ENCODE peak calls at places on chromosome 11, in eight cellular contexts. One of them, this sample, is unnamed.

GRCh38 chr11:34730544-34731295 is 109.8 kb downstream of the EHF start:
- DNase-seq in nephron progenitor cell: no peak
- DNase-seq in tibial nerve: no peak
- DNase-seq in HFFc6: no peak
- DNase-seq in progenitor cell of endocrine pancreas: no peak
- DNase-seq in GM13977: no peak
- DNase-seq in H9: no peak
- DNase-seq in B cell: no peak
- DNase-seq in this sample: no peak

GRCh38 chr11:62140302-62141110 is 16.7 kb downstream of the INCENP start:
- DNase-seq in nephron progenitor cell: no peak
- DNase-seq in tibial nerve: no peak
- DNase-seq in HFFc6: no peak
- DNase-seq in progenitor cell of endocrine pancreas: peak; percentile 8
- DNase-seq in GM13977: no peak
- DNase-seq in H9: peak; percentile 23
- DNase-seq in B cell: no peak
- DNase-seq in this sample: no peak

GRCh38 chr11:63673579-63673978 is 2.4 kb upstream of the ATL3 start:
- DNase-seq in nephron progenitor cell: no peak
- DNase-seq in tibial nerve: no peak
- DNase-seq in HFFc6: peak; percentile 25
- DNase-seq in progenitor cell of endocrine pancreas: no peak
- DNase-seq in GM13977: no peak
- DNase-seq in H9: no peak
- DNase-seq in B cell: no peak
- DNase-seq in this sample: no peak

GRCh38 chr11:112958670-112959069 is 2.5 kb upstream of the NCAM1 start:
- DNase-seq in nephron progenitor cell: no peak
- DNase-seq in tibial nerve: no peak
- DNase-seq in HFFc6: peak; percentile 9
- DNase-seq in progenitor cell of endocrine pancreas: no peak
- DNase-seq in GM13977: no peak
- DNase-seq in H9: no peak
- DNase-seq in B cell: no peak
- DNase-seq in this sample: no peak

GRCh38 chr11:20839231-20839630 is 169.8 kb downstream of the NELL1 start:
- DNase-seq in nephron progenitor cell: no peak
- DNase-seq in tibial nerve: no peak
- DNase-seq in HFFc6: no peak
- DNase-seq in progenitor cell of endocrine pancreas: no peak
- DNase-seq in GM13977: no peak
- DNase-seq in H9: no peak
- DNase-seq in B cell: no peak
- DNase-seq in this sample: no peak

GRCh38 chr11:109071712-109072524 is 350.1 kb upstream of the C11orf87 start:
- DNase-seq in nephron progenitor cell: no peak
- DNase-seq in tibial nerve: peak; percentile 29
- DNase-seq in HFFc6: no peak
- DNase-seq in progenitor cell of endocrine pancreas: no peak
- DNase-seq in GM13977: no peak
- DNase-seq in H9: no peak
- DNase-seq in B cell: no peak
- DNase-seq in this sample: peak; percentile 31

GRCh38 chr11:46526489-46527215 is 67.2 kb downstream of the AMBRA1 start:
- DNase-seq in nephron progenitor cell: no peak
- DNase-seq in tibial nerve: no peak
- DNase-seq in HFFc6: no peak
- DNase-seq in progenitor cell of endocrine pancreas: no peak
- DNase-seq in GM13977: no peak
- DNase-seq in H9: no peak
- DNase-seq in B cell: no peak
- DNase-seq in this sample: no peak

GRCh38 chr11:117159892-117160291 is 15.8 kb downstream of the PAFAH1B2 start:
- DNase-seq in nephron progenitor cell: no peak
- DNase-seq in tibial nerve: no peak
- DNase-seq in HFFc6: no peak
- DNase-seq in progenitor cell of endocrine pancreas: no peak
- DNase-seq in GM13977: no peak
- DNase-seq in H9: no peak
- DNase-seq in B cell: no peak
- DNase-seq in this sample: no peak

GRCh38 chr11:59196777-59197176 is 15.9 kb downstream of the MPEG1 start:
- DNase-seq in nephron progenitor cell: no peak
- DNase-seq in tibial nerve: no peak
- DNase-seq in HFFc6: no peak
- DNase-seq in progenitor cell of endocrine pancreas: no peak
- DNase-seq in GM13977: no peak
- DNase-seq in H9: no peak
- DNase-seq in B cell: no peak
- DNase-seq in this sample: no peak

GRCh38 chr11:111531687-111532364 is 8.7 kb upstream of the LAYN start:
- DNase-seq in nephron progenitor cell: no peak
- DNase-seq in tibial nerve: no peak
- DNase-seq in HFFc6: peak; percentile 88
- DNase-seq in progenitor cell of endocrine pancreas: no peak
- DNase-seq in GM13977: peak; percentile 74
- DNase-seq in H9: no peak
- DNase-seq in B cell: no peak
- DNase-seq in this sample: no peak

GRCh38 chr11:125375146-125375545 is 120.9 kb downstream of the FEZ1 start:
- DNase-seq in nephron progenitor cell: no peak
- DNase-seq in tibial nerve: no peak
- DNase-seq in HFFc6: no peak
- DNase-seq in progenitor cell of endocrine pancreas: no peak
- DNase-seq in GM13977: no peak
- DNase-seq in H9: no peak
- DNase-seq in B cell: no peak
- DNase-seq in this sample: no peak

GRCh38 chr11:45174168-45174835 is 27.9 kb downstream of the PRDM11 start:
- DNase-seq in nephron progenitor cell: no peak
- DNase-seq in tibial nerve: no peak
- DNase-seq in HFFc6: no peak
- DNase-seq in progenitor cell of endocrine pancreas: no peak
- DNase-seq in GM13977: no peak
- DNase-seq in H9: no peak
- DNase-seq in B cell: no peak
- DNase-seq in this sample: no peak

GRCh38 chr11:114265084-114265878 is 30.9 kb upstream of the NNMT start:
- DNase-seq in nephron progenitor cell: no peak
- DNase-seq in tibial nerve: no peak
- DNase-seq in HFFc6: no peak
- DNase-seq in progenitor cell of endocrine pancreas: no peak
- DNase-seq in GM13977: no peak
- DNase-seq in H9: peak; percentile 3
- DNase-seq in B cell: no peak
- DNase-seq in this sample: no peak

GRCh38 chr11:125874556-125875124 is 12.8 kb upstream of the HYLS1 start:
- DNase-seq in nephron progenitor cell: peak; percentile 71
- DNase-seq in tibial nerve: peak; percentile 69
- DNase-seq in HFFc6: peak; percentile 59
- DNase-seq in progenitor cell of endocrine pancreas: peak; percentile 52
- DNase-seq in GM13977: peak; percentile 57
- DNase-seq in H9: peak; percentile 73
- DNase-seq in B cell: peak; percentile 59
- DNase-seq in this sample: no peak

GRCh38 chr11:34219279-34219678 is 113.8 kb downstream of the NAT10 start:
- DNase-seq in nephron progenitor cell: no peak
- DNase-seq in tibial nerve: no peak
- DNase-seq in HFFc6: no peak
- DNase-seq in progenitor cell of endocrine pancreas: no peak
- DNase-seq in GM13977: no peak
- DNase-seq in H9: no peak
- DNase-seq in B cell: no peak
- DNase-seq in this sample: no peak

GRCh38 chr11:118304227-118304808 is at the start of gene CD3E:
- DNase-seq in nephron progenitor cell: no peak
- DNase-seq in tibial nerve: no peak
- DNase-seq in HFFc6: no peak
- DNase-seq in progenitor cell of endocrine pancreas: no peak
- DNase-seq in GM13977: no peak
- DNase-seq in H9: no peak
- DNase-seq in B cell: no peak
- DNase-seq in this sample: no peak

GRCh38 chr11:36041988-36042606 is 98.2 kb downstream of the LDLRAD3 start:
- DNase-seq in nephron progenitor cell: no peak
- DNase-seq in tibial nerve: no peak
- DNase-seq in HFFc6: peak; percentile 24
- DNase-seq in progenitor cell of endocrine pancreas: no peak
- DNase-seq in GM13977: peak; percentile 37
- DNase-seq in H9: no peak
- DNase-seq in B cell: peak; percentile 4
- DNase-seq in this sample: no peak

GRCh38 chr11:111283945-111284481 is 14.3 kb upstream of the POU2AF3 start:
- DNase-seq in nephron progenitor cell: no peak
- DNase-seq in tibial nerve: peak; percentile 58
- DNase-seq in HFFc6: peak; percentile 75
- DNase-seq in progenitor cell of endocrine pancreas: no peak
- DNase-seq in GM13977: no peak
- DNase-seq in H9: peak; percentile 46
- DNase-seq in B cell: peak; percentile 36
- DNase-seq in this sample: no peak

GRCh38 chr11:112889446-112889845 is 71.8 kb upstream of the NCAM1 start:
- DNase-seq in nephron progenitor cell: no peak
- DNase-seq in tibial nerve: no peak
- DNase-seq in HFFc6: no peak
- DNase-seq in progenitor cell of endocrine pancreas: no peak
- DNase-seq in GM13977: no peak
- DNase-seq in H9: no peak
- DNase-seq in B cell: no peak
- DNase-seq in this sample: no peak

DNA sequence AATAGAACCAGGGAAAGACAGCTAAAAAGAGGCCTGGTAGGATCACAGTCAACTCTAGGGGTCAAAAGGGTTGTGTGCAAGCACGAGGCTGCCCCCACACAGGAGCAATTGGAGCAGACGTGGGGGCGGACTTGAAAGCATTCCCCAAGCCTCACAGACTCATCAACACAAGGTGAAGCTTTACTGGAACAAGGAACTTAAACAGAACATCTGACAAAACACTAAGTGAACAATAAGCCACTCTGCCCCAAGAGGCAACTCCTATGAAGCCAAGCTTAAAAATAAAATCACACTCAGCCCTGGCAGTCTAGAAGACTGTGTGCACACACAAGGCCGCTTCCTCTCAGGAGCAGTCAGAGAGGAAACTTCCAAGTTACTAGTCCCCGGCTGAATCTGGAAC is 32.2 kb upstream of the TEAD1 start:
- DNase-seq in nephron progenitor cell: no peak
- DNase-seq in tibial nerve: no peak
- DNase-seq in HFFc6: no peak
- DNase-seq in progenitor cell of endocrine pancreas: no peak
- DNase-seq in GM13977: no peak
- DNase-seq in H9: no peak
- DNase-seq in B cell: no peak
- DNase-seq in this sample: no peak
- TF ChIP-seq CTCF in nephron progenitor cell: no peak
- TF ChIP-seq CTCF in tibial nerve: no peak
- TF ChIP-seq CTCF in HFFc6: no peak
- TF ChIP-seq CTCF in progenitor cell of endocrine pancreas: no peak
- TF ChIP-seq CTCF in GM13977: no peak
- TF ChIP-seq CTCF in H9: no peak
- TF ChIP-seq CTCF in B cell: no peak
- TF ChIP-seq CTCF in this sample: no peak

DNA sequence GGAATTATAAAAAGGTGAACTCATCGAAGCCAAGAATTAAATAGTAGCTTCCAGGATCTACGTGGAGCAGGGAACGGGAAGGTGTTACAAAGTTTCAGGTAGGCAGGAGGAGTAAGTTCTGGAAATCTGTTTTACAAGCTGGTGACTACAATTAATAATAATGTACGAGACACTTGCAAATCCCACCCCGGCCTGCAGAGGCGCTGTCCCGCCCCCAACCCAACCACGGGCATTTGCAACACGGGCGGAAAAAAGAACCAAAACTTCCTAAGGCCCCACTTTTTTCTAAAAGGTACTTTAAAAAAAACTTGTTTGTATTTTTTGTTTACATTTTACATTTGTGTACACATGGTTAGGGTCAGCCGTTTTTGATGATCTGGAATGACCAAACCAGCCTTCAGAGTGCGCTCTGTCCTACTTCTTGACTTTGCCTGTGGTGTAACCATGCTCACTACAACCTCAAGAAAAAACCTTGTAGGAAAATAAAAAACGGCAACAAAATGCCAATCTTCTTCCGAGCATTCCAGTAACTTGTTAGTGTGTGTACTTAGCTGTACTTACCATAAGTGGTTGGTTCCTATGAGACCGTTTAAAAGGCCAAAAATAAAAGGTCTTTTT is 449.6 kb upstream of the B3GAT1 start:
- DNase-seq in nephron progenitor cell: no peak
- DNase-seq in tibial nerve: no peak
- DNase-seq in HFFc6: no peak
- DNase-seq in progenitor cell of endocrine pancreas: no peak
- DNase-seq in GM13977: no peak
- DNase-seq in H9: no peak
- DNase-seq in B cell: no peak
- DNase-seq in this sample: no peak
- TF ChIP-seq CTCF in nephron progenitor cell: no peak
- TF ChIP-seq CTCF in tibial nerve: no peak
- TF ChIP-seq CTCF in HFFc6: peak; percentile 25
- TF ChIP-seq CTCF in progenitor cell of endocrine pancreas: peak; percentile 29
- TF ChIP-seq CTCF in GM13977: peak; percentile 5
- TF ChIP-seq CTCF in H9: peak; percentile 69
- TF ChIP-seq CTCF in B cell: no peak
- TF ChIP-seq CTCF in this sample: no peak

DNA sequence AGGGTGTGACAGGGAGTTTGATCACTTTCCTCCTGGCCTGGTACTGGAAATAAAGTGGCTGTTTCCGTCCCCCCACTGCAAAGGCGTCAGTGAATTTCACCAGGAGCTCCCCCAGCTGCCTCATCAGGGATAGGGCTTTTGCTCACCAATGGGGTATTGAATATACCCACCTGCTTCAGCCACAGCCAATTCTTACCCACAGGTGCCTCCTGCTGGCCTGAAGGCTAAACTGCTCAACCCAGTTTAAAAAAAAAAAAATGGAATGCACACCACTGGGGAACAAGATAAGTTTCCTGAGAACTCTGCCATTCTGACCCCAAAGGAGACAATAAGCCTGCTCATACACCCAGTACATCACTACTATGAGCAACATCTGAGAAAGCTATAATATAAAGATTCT is 65.3 kb upstream of the MS4A8 start:
- DNase-seq in nephron progenitor cell: peak; percentile 15
- DNase-seq in tibial nerve: no peak
- DNase-seq in HFFc6: no peak
- DNase-seq in progenitor cell of endocrine pancreas: no peak
- DNase-seq in GM13977: peak; percentile 42
- DNase-seq in H9: peak; percentile 66
- DNase-seq in B cell: peak; percentile 56
- DNase-seq in this sample: no peak
- TF ChIP-seq CTCF in nephron progenitor cell: peak; percentile 41
- TF ChIP-seq CTCF in tibial nerve: no peak
- TF ChIP-seq CTCF in HFFc6: peak; percentile 33
- TF ChIP-seq CTCF in progenitor cell of endocrine pancreas: peak; percentile 51
- TF ChIP-seq CTCF in GM13977: peak; percentile 60
- TF ChIP-seq CTCF in H9: peak; percentile 78
- TF ChIP-seq CTCF in B cell: peak; percentile 60
- TF ChIP-seq CTCF in this sample: no peak

DNA sequence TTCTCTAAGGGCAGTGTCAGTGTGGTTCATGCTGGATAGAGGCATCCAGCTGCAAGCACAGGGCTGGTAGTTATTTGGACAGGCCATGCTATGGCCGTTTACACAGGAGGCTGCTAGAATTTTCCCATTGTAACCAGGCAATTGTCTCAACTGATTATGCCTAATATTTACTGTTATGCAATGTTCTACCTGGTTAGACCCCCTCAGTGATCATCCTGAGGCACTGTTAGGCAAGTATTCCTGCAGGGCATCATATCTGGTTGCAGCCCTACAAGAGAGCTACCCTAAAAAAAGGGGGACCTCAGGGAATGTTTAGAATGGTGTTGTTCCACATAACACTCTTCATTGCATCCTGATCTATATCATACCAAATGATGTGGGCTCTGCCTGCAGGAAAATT is 1124.6 kb downstream of the JRKL start:
- DNase-seq in nephron progenitor cell: no peak
- DNase-seq in tibial nerve: no peak
- DNase-seq in HFFc6: no peak
- DNase-seq in progenitor cell of endocrine pancreas: no peak
- DNase-seq in GM13977: no peak
- DNase-seq in H9: no peak
- DNase-seq in B cell: no peak
- DNase-seq in this sample: no peak
- TF ChIP-seq CTCF in nephron progenitor cell: no peak
- TF ChIP-seq CTCF in tibial nerve: no peak
- TF ChIP-seq CTCF in HFFc6: no peak
- TF ChIP-seq CTCF in progenitor cell of endocrine pancreas: no peak
- TF ChIP-seq CTCF in GM13977: no peak
- TF ChIP-seq CTCF in H9: no peak
- TF ChIP-seq CTCF in B cell: no peak
- TF ChIP-seq CTCF in this sample: no peak

This sample was measured in omental fat pad.